ENCODE peak calls at places on chromosomes 6 and 20, in nine cellular contexts. F is HCT116, X is left ventricle myocardium inferior, H is tibial nerve, C is MM.1S, B is stomach, L is gastrocnemius medialis, A is GM23338, E is psoas muscle. T is an unnamed sample.

GRCh38 chr6:15444881-15445280 is 199.0 kb downstream of the JARID2 start:
- DNase-seq in X (no peak), C (no peak), B (no peak), L (no peak), H (no peak), F (peak; percentile 16), A (no peak), E (no peak), T (no peak)

GRCh38 chr6:52375780-52376556 is 14.0 kb downstream of the PAQR8 start:
- DNase-seq in H (no peak), F (no peak), B (no peak), E (no peak), C (no peak), A (no peak), X (no peak), L (no peak), T (no peak)

GRCh38 chr20:44200371-44200770 is 10.2 kb downstream of the OSER1 start:
- DNase-seq in A (no peak), L (no peak), H (no peak), X (no peak), F (no peak), E (no peak), C (no peak), B (no peak), T (no peak)

GRCh38 chr6:14467591-14467990 is 350.0 kb downstream of the CD83 start:
- DNase-seq in L (no peak), C (no peak), F (no peak), B (no peak), X (no peak), H (no peak), E (no peak), A (no peak), T (no peak)

GRCh38 chr20:63011798-63012197 is 5.0 kb upstream of the BHLHE23 start:
- DNase-seq in X (no peak), E (no peak), F (no peak), C (no peak), L (no peak), B (no peak), H (no peak), A (no peak), T (no peak)

GRCh38 chr6:111417181-111417585 is 65.8 kb downstream of the REV3L start:
- DNase-seq in X (no peak), L (peak; percentile 27), E (no peak), H (no peak), F (no peak), C (no peak), B (no peak), A (no peak), T (no peak)

GRCh38 chr6:53359843-53360834 is 11.4 kb upstream of the ELOVL5 start:
- DNase-seq in C (no peak), H (no peak), F (no peak), A (no peak), L (no peak), B (no peak), X (no peak), E (no peak), T (no peak)

GRCh38 chr6:141580988-141581387 is 551.7 kb upstream of the GJE1 start:
- DNase-seq in B (no peak), E (no peak), F (no peak), H (no peak), L (no peak), X (no peak), C (no peak), A (no peak), T (no peak)

GRCh38 chr20:19491241-19491640 is 266.8 kb upstream of the RIN2 start:
- DNase-seq in F (no peak), X (no peak), E (no peak), H (no peak), C (no peak), B (no peak), L (no peak), A (no peak), T (no peak)

GRCh38 chr20:57841297-57841866 is 131.6 kb upstream of the PMEPA1 start:
- DNase-seq in H (no peak), L (no peak), X (no peak), B (no peak), C (no peak), F (no peak), A (no peak), E (no peak), T (no peak)

GRCh38 chr6:25359191-25359861 is 80.2 kb downstream of the CARMIL1 start:
- DNase-seq in B (no peak), L (no peak), X (peak; percentile 37), A (peak; percentile 33), E (peak; percentile 64), C (no peak), H (no peak), F (no peak), T (no peak)

GRCh38 chr20:26324177-26324576 is 627.5 kb upstream of the ZNF337 start:
- DNase-seq in X (no peak), B (no peak), E (no peak), F (no peak), A (no peak), C (no peak), H (no peak), L (no peak), T (no peak)

GRCh38 chr6:158517038-158517437 is 42.9 kb upstream of the TMEM181 start:
- DNase-seq in B (no peak), A (no peak), C (no peak), F (no peak), H (no peak), X (no peak), E (no peak), L (no peak), T (no peak)

GRCh38 chr6:158519354-158519753 is 40.5 kb upstream of the TMEM181 start:
- DNase-seq in C (no peak), A (no peak), X (no peak), B (no peak), L (no peak), F (no peak), H (no peak), E (no peak), T (no peak)

GRCh38 chr6:158517581-158517980 is 42.3 kb upstream of the TMEM181 start:
- DNase-seq in X (no peak), L (no peak), F (no peak), A (no peak), E (no peak), B (no peak), H (no peak), C (no peak), T (no peak)

GRCh38 chr6:158519761-158520160 is 40.1 kb upstream of the TMEM181 start:
- DNase-seq in A (no peak), E (no peak), C (no peak), L (no peak), X (no peak), B (no peak), H (no peak), F (no peak), T (no peak)

DNA sequence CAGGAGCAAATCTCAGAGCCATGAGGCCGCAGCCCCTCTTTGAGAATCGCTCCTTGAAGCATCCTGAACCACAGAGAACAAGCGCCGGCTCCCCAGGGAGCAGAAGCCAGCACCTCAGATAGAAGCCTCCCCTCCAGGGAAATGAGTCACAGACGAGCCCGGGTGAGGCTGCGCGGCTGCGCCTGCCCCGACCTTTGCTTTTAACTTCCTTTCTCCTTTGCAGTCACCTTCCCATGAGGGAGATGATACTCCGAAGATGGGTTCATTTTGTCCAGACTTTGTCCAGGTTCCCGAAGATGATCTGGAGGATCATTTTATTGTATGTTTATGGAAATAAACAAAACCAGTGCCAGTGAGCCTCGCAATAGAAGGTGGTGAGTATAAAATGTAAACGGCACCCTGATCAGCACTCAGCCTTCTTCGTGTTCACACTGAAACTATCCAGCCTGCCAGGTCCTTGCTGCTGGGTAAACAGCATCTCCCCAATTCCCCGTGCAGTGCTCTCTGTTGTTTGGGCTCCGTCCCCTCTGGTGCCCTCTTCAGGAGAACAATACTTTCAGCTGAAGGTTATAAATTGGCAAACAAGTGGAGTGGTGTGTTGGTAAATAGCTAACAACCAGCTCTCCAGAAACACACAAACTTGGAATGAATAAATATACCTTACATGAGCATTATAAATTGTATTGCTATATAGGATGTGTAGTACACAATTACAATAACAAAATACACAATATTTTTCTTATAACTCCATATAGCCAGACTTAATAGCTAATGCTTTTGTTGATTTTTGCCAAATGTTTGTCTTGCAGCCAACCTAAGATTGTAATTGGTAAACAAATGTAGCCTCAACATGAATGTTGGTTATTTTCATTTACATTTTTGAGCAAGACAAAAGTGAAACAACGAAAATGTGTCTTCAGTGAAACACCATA is 41.4 kb upstream of the TMEM181 start:
- DNase-seq in F (peak; percentile 77), B (peak; percentile 63), C (peak; percentile 73), X (peak; percentile 30), A (peak; percentile 95), E (peak; percentile 32), L (no peak), H (no peak), T (no peak)
- H3K4me3 ChIP-seq in F (peak overlapping the region; percentile 40), B (peak overlapping the region; percentile 17), C (peak overlapping the region; percentile 53), X (peak overlapping the region; percentile 35), A (peak overlapping the region; percentile 48), E (peak overlapping the region; percentile 12), L (no peak overlapping the region), H (no peak overlapping the region), T (peak overlapping the region; percentile 28)

GRCh38 chr6:28980797-28981390 is 24.2 kb downstream of the ZNF311 start:
- DNase-seq in E (peak; percentile 30), B (no peak), C (peak; percentile 67), A (peak; percentile 91), L (no peak), X (peak; percentile 20), F (peak; percentile 80), H (no peak), T (no peak)
- TF ChIP-seq CTCF in E (peak; percentile 29), B (no peak), C (peak; percentile 23), A (peak; percentile 24), L (no peak), X (peak; percentile 42), F (peak; percentile 52), H (peak; percentile 35), T (peak; percentile 16)

GRCh38 chr20:17663040-17663399 is 19.0 kb downstream of the RRBP1 start:
- DNase-seq in X (no peak), A (no peak), B (no peak), E (no peak), C (no peak), F (no peak), H (no peak), L (no peak), T (peak; percentile 26)
- H3K36me3 ChIP-seq in X (peaks cover 17% of the 10 kb centered on the region), A (peaks cover 14% of the 10 kb centered on the region), B (peaks cover 25% of the 10 kb centered on the region), E (peaks cover 8% of the 10 kb centered on the region), C (peaks cover 15% of the 10 kb centered on the region), F (peaks cover 5% of the 10 kb centered on the region), H (peaks cover 16% of the 10 kb centered on the region), L (peaks cover 7% of the 10 kb centered on the region), T (peaks cover 16% of the 10 kb centered on the region)

GRCh38 chr6:166623318-166623717 is 3.7 kb downstream of the RPS6KA2 start:
- DNase-seq in L (peak; percentile 56), C (no peak), A (no peak), X (no peak), B (no peak), E (no peak), H (no peak), F (no peak), T (no peak)

GRCh38 chr6:166627039-166627874 is at the start of gene RPS6KA2:
- DNase-seq in B (peak; percentile 100), L (peak; percentile 100), A (peak; percentile 99), F (peak; percentile 97), X (peak; percentile 100), H (peak; percentile 100), C (peak; percentile 92), E (peak; percentile 100), T (peak; percentile 100)

GRCh38 chr6:166624275-166624674 is 2.8 kb downstream of the RPS6KA2 start:
- DNase-seq in C (no peak), X (no peak), B (no peak), F (no peak), A (no peak), E (no peak), L (peak; percentile 71), H (no peak), T (no peak)

GRCh38 chr6:166626177-166627038 is 643 bp downstream of the RPS6KA2 start:
- DNase-seq in E (no peak), A (peak; percentile 80), F (no peak), L (no peak), X (no peak), C (peak; percentile 44), B (peak; percentile 48), H (no peak), T (peak; percentile 87)

GRCh38 chr6:166625356-166625755 is 1.7 kb downstream of the RPS6KA2 start:
- DNase-seq in X (no peak), B (no peak), E (no peak), F (no peak), L (no peak), H (no peak), A (no peak), C (no peak), T (no peak)
- H3K4me3 ChIP-seq in X (peak overlapping the region; percentile 93), B (peak overlapping the region; percentile 87), E (peak overlapping the region; percentile 80), F (no peak overlapping the region), L (peak overlapping the region; percentile 72), H (peak overlapping the region; percentile 99), A (peak overlapping the region; percentile 91), C (no peak overlapping the region), T (peak overlapping the region; percentile 80)